ENCODE peak calls at places on chromosomes 1 and 21, in eight cellular contexts. One of them, this sample, is unnamed.

GRCh38 chr1:52706941-52707926 is 9.1 kb upstream of the COA7 start:
- DNase-seq in H9: no peak
- DNase-seq in AG08396: no peak
- DNase-seq in endothelial cell: no peak
- DNase-seq in HEK293T: no peak
- DNase-seq in NCI-H460: no peak
- DNase-seq in Jurkat, Clone E6-1: no peak
- DNase-seq in body of pancreas: no peak
- DNase-seq in this sample: no peak

GRCh38 chr21:42735061-42735460 is 81.6 kb downstream of the PDE9A start:
- DNase-seq in endothelial cell: no peak
- DNase-seq in H9: no peak
- DNase-seq in HEK293T: no peak
- DNase-seq in AG08396: no peak
- DNase-seq in NCI-H460: no peak
- DNase-seq in Jurkat, Clone E6-1: no peak
- DNase-seq in body of pancreas: no peak
- DNase-seq in this sample: no peak

GRCh38 chr1:111483166-111483565 is 9.4 kb downstream of the C1orf162 start:
- DNase-seq in HEK293T: no peak
- DNase-seq in NCI-H460: no peak
- DNase-seq in endothelial cell: no peak
- DNase-seq in body of pancreas: no peak
- DNase-seq in Jurkat, Clone E6-1: no peak
- DNase-seq in AG08396: peak; percentile 7
- DNase-seq in H9: no peak
- DNase-seq in this sample: no peak

GRCh38 chr1:231603598-231604275 is 22.9 kb upstream of the DISC1 start:
- DNase-seq in H9: peak; percentile 41
- DNase-seq in HEK293T: peak; percentile 76
- DNase-seq in NCI-H460: peak; percentile 77
- DNase-seq in AG08396: peak; percentile 47
- DNase-seq in endothelial cell: peak; percentile 39
- DNase-seq in Jurkat, Clone E6-1: peak; percentile 71
- DNase-seq in body of pancreas: peak; percentile 27
- DNase-seq in this sample: peak; percentile 63

GRCh38 chr1:157377216-157377821 is 175.0 kb downstream of the FCRL5 start:
- DNase-seq in H9: peak; percentile 81
- DNase-seq in AG08396: peak; percentile 10
- DNase-seq in HEK293T: peak; percentile 30
- DNase-seq in endothelial cell: peak; percentile 71
- DNase-seq in NCI-H460: peak; percentile 56
- DNase-seq in body of pancreas: peak; percentile 44
- DNase-seq in Jurkat, Clone E6-1: peak; percentile 15
- DNase-seq in this sample: peak; percentile 52

GRCh38 chr1:221149111-221149510 is 269.9 kb downstream of the HLX start:
- DNase-seq in H9: no peak
- DNase-seq in HEK293T: no peak
- DNase-seq in NCI-H460: no peak
- DNase-seq in Jurkat, Clone E6-1: no peak
- DNase-seq in AG08396: no peak
- DNase-seq in endothelial cell: no peak
- DNase-seq in body of pancreas: no peak
- DNase-seq in this sample: no peak

GRCh38 chr1:13618483-13618882 is 34.9 kb downstream of the PDPN start:
- DNase-seq in Jurkat, Clone E6-1: no peak
- DNase-seq in endothelial cell: no peak
- DNase-seq in H9: no peak
- DNase-seq in NCI-H460: no peak
- DNase-seq in body of pancreas: no peak
- DNase-seq in AG08396: no peak
- DNase-seq in HEK293T: no peak
- DNase-seq in this sample: no peak

GRCh38 chr1:26337206-26337535 is 16.8 kb downstream of the CRYBG2 start:
- DNase-seq in body of pancreas: no peak
- DNase-seq in NCI-H460: no peak
- DNase-seq in endothelial cell: no peak
- DNase-seq in H9: no peak
- DNase-seq in Jurkat, Clone E6-1: no peak
- DNase-seq in AG08396: no peak
- DNase-seq in HEK293T: no peak
- DNase-seq in this sample: no peak

GRCh38 chr1:112923234-112923955 is 32.6 kb downstream of the SLC16A1 start:
- DNase-seq in endothelial cell: no peak
- DNase-seq in AG08396: no peak
- DNase-seq in HEK293T: no peak
- DNase-seq in Jurkat, Clone E6-1: no peak
- DNase-seq in body of pancreas: no peak
- DNase-seq in H9: no peak
- DNase-seq in NCI-H460: no peak
- DNase-seq in this sample: no peak

GRCh38 chr1:96362623-96363022 is 359.0 kb upstream of the PTBP2 start:
- DNase-seq in H9: no peak
- DNase-seq in endothelial cell: no peak
- DNase-seq in NCI-H460: peak; percentile 68
- DNase-seq in AG08396: peak; percentile 68
- DNase-seq in Jurkat, Clone E6-1: no peak
- DNase-seq in body of pancreas: no peak
- DNase-seq in HEK293T: no peak
- DNase-seq in this sample: no peak

GRCh38 chr21:42218836-42219605 is at the start of gene ABCG1:
- DNase-seq in endothelial cell: peak; percentile 56
- DNase-seq in H9: peak; percentile 68
- DNase-seq in body of pancreas: no peak
- DNase-seq in HEK293T: peak; percentile 71
- DNase-seq in AG08396: peak; percentile 52
- DNase-seq in NCI-H460: no peak
- DNase-seq in Jurkat, Clone E6-1: no peak
- DNase-seq in this sample: peak; percentile 42

GRCh38 chr1:67892451-67893125 is 59.3 kb upstream of the GNG12 start:
- DNase-seq in endothelial cell: no peak
- DNase-seq in HEK293T: no peak
- DNase-seq in H9: no peak
- DNase-seq in NCI-H460: no peak
- DNase-seq in body of pancreas: no peak
- DNase-seq in AG08396: no peak
- DNase-seq in Jurkat, Clone E6-1: no peak
- DNase-seq in this sample: peak; percentile 20

GRCh38 chr1:18175530-18176377 is 68.2 kb downstream of the IGSF21 start:
- DNase-seq in endothelial cell: no peak
- DNase-seq in H9: peak; percentile 59
- DNase-seq in body of pancreas: no peak
- DNase-seq in HEK293T: no peak
- DNase-seq in Jurkat, Clone E6-1: no peak
- DNase-seq in NCI-H460: no peak
- DNase-seq in AG08396: no peak
- DNase-seq in this sample: no peak

GRCh38 chr1:66943361-66943969 is 18.7 kb downstream of the MIER1 start:
- DNase-seq in body of pancreas: no peak
- DNase-seq in endothelial cell: no peak
- DNase-seq in H9: no peak
- DNase-seq in HEK293T: no peak
- DNase-seq in AG08396: no peak
- DNase-seq in Jurkat, Clone E6-1: no peak
- DNase-seq in NCI-H460: no peak
- DNase-seq in this sample: no peak

GRCh38 chr21:44752701-44753235 is 41.4 kb upstream of the TSPEAR start:
- DNase-seq in Jurkat, Clone E6-1: no peak
- DNase-seq in body of pancreas: no peak
- DNase-seq in NCI-H460: no peak
- DNase-seq in endothelial cell: no peak
- DNase-seq in AG08396: no peak
- DNase-seq in HEK293T: no peak
- DNase-seq in H9: no peak
- DNase-seq in this sample: no peak

GRCh38 chr1:52569333-52570265 is 16.7 kb upstream of the TUT4 start:
- DNase-seq in AG08396: no peak
- DNase-seq in H9: no peak
- DNase-seq in body of pancreas: no peak
- DNase-seq in HEK293T: no peak
- DNase-seq in NCI-H460: no peak
- DNase-seq in endothelial cell: peak; percentile 40
- DNase-seq in Jurkat, Clone E6-1: no peak
- DNase-seq in this sample: no peak

GRCh38 chr1:40703316-40703715 is 11.8 kb downstream of the NFYC start:
- DNase-seq in AG08396: peak; percentile 46
- DNase-seq in HEK293T: no peak
- DNase-seq in endothelial cell: no peak
- DNase-seq in body of pancreas: no peak
- DNase-seq in Jurkat, Clone E6-1: no peak
- DNase-seq in H9: no peak
- DNase-seq in NCI-H460: no peak
- DNase-seq in this sample: no peak

This sample was measured in NT2/D1.